ENCODE peak calls at places on chromosome 14, in four cellular contexts. One of them, this sample, is unnamed.

GRCh38 chr14:65104791-65105190 is 2.5 kb upstream of the MAX start:
- DNase-seq in K562: no peak
- DNase-seq in WTC11: no peak
- DNase-seq in HepG2: no peak
- DNase-seq in this sample: no peak

GRCh38 chr14:22653012-22653621 is 9.0 kb upstream of the OR6J1 start:
- DNase-seq in WTC11: peak
- DNase-seq in HepG2: peak
- DNase-seq in K562: peak
- DNase-seq in this sample: peak

GRCh38 chr14:79724934-79725717 is 486.2 kb downstream of the DIO2 start:
- DNase-seq in WTC11: no peak
- DNase-seq in K562: no peak
- DNase-seq in HepG2: no peak
- DNase-seq in this sample: no peak

GRCh38 chr14:94322648-94323570 is at the start of gene SERPINA6:
- DNase-seq in K562: no peak
- DNase-seq in HepG2: peak
- DNase-seq in WTC11: no peak
- DNase-seq in this sample: no peak

GRCh38 chr14:77320238-77320935 is at the start of gene POMT2:
- DNase-seq in K562: peak
- DNase-seq in WTC11: peak
- DNase-seq in HepG2: peak
- DNase-seq in this sample: peak

GRCh38 chr14:104553166-104554087 is 26.1 kb upstream of the C14orf180 start:
- DNase-seq in K562: no peak
- DNase-seq in WTC11: peak
- DNase-seq in HepG2: no peak
- DNase-seq in this sample: no peak

GRCh38 chr14:92348154-92348553 is 25.2 kb downstream of the SLC24A4 start:
- DNase-seq in WTC11: no peak
- DNase-seq in K562: no peak
- DNase-seq in HepG2: peak
- DNase-seq in this sample: peak

GRCh38 chr14:89417469-89418225 is 614 bp upstream of the FOXN3 start:
- DNase-seq in WTC11: peak
- DNase-seq in K562: no peak
- DNase-seq in HepG2: peak
- DNase-seq in this sample: peak

GRCh38 chr14:68767248-68767645 is 25.6 kb downstream of the ZFP36L1 start:
- DNase-seq in WTC11: no peak
- DNase-seq in HepG2: no peak
- DNase-seq in K562: no peak
- DNase-seq in this sample: no peak

GRCh38 chr14:54627718-54628345 is 60.9 kb downstream of the SAMD4A start:
- DNase-seq in HepG2: no peak
- DNase-seq in WTC11: no peak
- DNase-seq in K562: no peak
- DNase-seq in this sample: no peak

GRCh38 chr14:85947461-85947860 is 417.5 kb downstream of the FLRT2 start:
- DNase-seq in K562: no peak
- DNase-seq in WTC11: no peak
- DNase-seq in HepG2: no peak
- DNase-seq in this sample: no peak

GRCh38 chr14:38047518-38047917 is 160.2 kb upstream of the SSTR1 start:
- DNase-seq in WTC11: no peak
- DNase-seq in HepG2: no peak
- DNase-seq in K562: no peak
- DNase-seq in this sample: no peak

GRCh38 chr14:64674829-64675228 is 29.4 kb upstream of the PLEKHG3 start:
- DNase-seq in K562: no peak
- DNase-seq in WTC11: no peak
- DNase-seq in HepG2: no peak
- DNase-seq in this sample: no peak

GRCh38 chr14:47194051-47194450 is 481.4 kb downstream of the MDGA2 start:
- DNase-seq in K562: no peak
- DNase-seq in HepG2: no peak
- DNase-seq in WTC11: no peak
- DNase-seq in this sample: no peak

GRCh38 chr14:43901950-43902349 is 605.1 kb downstream of the FSCB start:
- DNase-seq in K562: no peak
- DNase-seq in HepG2: peak
- DNase-seq in WTC11: no peak
- DNase-seq in this sample: no peak

GRCh38 chr14:104544362-104544761 is 35.2 kb upstream of the C14orf180 start:
- DNase-seq in WTC11: no peak
- DNase-seq in K562: no peak
- DNase-seq in HepG2: no peak
- DNase-seq in this sample: no peak

GRCh38 chr14:73741876-73742519 is 27.8 kb upstream of the PNMA1 start:
- DNase-seq in K562: peak
- DNase-seq in HepG2: no peak
- DNase-seq in WTC11: no peak
- DNase-seq in this sample: no peak

GRCh38 chr14:84490081-84490480 is 1039.9 kb upstream of the FLRT2 start:
- DNase-seq in K562: no peak
- DNase-seq in HepG2: no peak
- DNase-seq in WTC11: no peak
- DNase-seq in this sample: no peak

GRCh38 chr14:89384023-89384422 is 33.0 kb downstream of the FOXN3 start:
- DNase-seq in HepG2: no peak
- DNase-seq in WTC11: no peak
- DNase-seq in K562: no peak
- DNase-seq in this sample: no peak

GRCh38 chr14:31207287-31207745 is 277 bp downstream of the HECTD1 start:
- DNase-seq in WTC11: no peak
- DNase-seq in HepG2: no peak
- DNase-seq in K562: no peak
- DNase-seq in this sample: no peak

GRCh38 chr14:90409209-90409730 is 12.4 kb downstream of the CALM1 start:
- DNase-seq in WTC11: no peak
- DNase-seq in K562: no peak
- DNase-seq in HepG2: no peak
- DNase-seq in this sample: peak

GRCh38 chr14:68782091-68782981 is 10.5 kb downstream of the ZFP36L1 start:
- DNase-seq in HepG2: no peak
- DNase-seq in K562: peak
- DNase-seq in WTC11: no peak
- DNase-seq in this sample: no peak

GRCh38 chr14:51600658-51601057 is 51.1 kb upstream of the FRMD6 start:
- DNase-seq in K562: no peak
- DNase-seq in WTC11: no peak
- DNase-seq in HepG2: no peak
- DNase-seq in this sample: no peak

GRCh38 chr14:74569826-74570591 is 42.0 kb downstream of the LTBP2 start:
- DNase-seq in WTC11: no peak
- DNase-seq in HepG2: peak
- DNase-seq in K562: no peak
- DNase-seq in this sample: no peak

GRCh38 chr14:91127411-91127810 is 13.5 kb downstream of the DGLUCY start:
- DNase-seq in K562: no peak
- DNase-seq in HepG2: no peak
- DNase-seq in WTC11: no peak
- DNase-seq in this sample: no peak

GRCh38 chr14:106822905-106823304 is 1296.5 kb downstream of the TMEM121 start:
- DNase-seq in HepG2: no peak
- DNase-seq in K562: no peak
- DNase-seq in WTC11: no peak
- DNase-seq in this sample: no peak

DNA sequence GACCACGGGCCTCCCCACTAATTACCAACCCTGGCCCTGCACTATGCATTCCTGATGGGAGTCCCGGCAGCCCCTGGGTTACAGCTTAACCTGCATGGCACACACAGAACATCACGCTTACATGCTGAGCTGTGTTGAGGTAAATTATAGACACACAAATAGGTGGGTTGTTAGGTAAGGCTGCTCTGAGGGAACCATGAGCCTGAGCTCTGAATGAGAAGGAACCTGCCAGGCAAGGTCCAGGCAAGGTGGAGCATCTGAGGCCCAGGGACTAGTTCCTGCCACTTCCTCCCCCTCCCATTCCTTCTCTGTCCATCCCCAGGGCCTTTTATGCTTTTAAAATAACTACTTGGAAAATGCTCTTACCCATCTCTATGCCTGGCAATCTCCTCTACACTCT is 82.7 kb upstream of the ESRRB start:
- DNase-seq in WTC11: no peak
- DNase-seq in HepG2: no peak
- DNase-seq in K562: no peak
- DNase-seq in this sample: no peak
- TF ChIP-seq NR3C1 in WTC11: no peak
- TF ChIP-seq NR3C1 in HepG2: no peak
- TF ChIP-seq NR3C1 in K562: no peak
- TF ChIP-seq NR3C1 in this sample: no peak

DNA sequence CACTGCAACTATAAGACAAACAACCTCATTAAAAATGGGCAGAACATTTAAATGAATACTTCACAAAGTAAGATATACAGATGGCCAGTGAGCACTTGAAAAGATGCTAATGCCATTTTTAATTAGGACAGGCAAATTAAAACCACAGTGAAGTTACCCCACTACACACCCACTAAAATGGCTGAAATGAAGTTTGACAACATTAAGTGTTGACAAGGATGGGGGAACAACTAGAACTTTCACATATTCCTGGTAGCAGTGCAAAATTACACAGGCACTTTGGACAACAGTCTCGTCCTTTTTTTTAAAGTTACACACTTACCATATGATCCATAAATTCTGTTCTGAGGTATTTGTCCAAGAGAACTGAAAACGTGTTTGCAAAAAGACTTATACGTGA is 278.9 kb upstream of the DIO3 start:
- DNase-seq in K562: no peak
- DNase-seq in WTC11: no peak
- DNase-seq in HepG2: no peak
- DNase-seq in this sample: no peak
- TF ChIP-seq NR3C1 in K562: no peak
- TF ChIP-seq NR3C1 in WTC11: no peak
- TF ChIP-seq NR3C1 in HepG2: no peak
- TF ChIP-seq NR3C1 in this sample: no peak

DNA sequence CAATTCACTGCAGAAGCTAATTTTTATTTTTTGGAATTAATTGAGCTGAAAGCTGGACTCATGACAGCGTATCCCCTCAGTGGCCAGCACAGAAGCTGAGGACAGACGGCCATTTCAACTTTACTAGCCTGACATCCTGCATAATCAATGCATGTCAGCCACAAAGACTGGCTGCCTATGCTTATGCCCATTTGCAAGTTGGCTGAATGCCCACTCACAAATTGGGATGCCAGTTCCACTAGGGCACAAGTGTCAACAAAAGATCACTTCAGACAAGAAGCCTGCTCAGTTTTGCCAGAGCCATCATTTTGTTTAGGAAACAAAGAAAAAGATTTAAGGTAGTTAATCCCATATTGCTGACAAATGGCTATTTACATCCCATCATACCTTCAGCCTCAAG is 417.6 kb downstream of the NOVA1 start:
- DNase-seq in WTC11: no peak
- DNase-seq in HepG2: no peak
- DNase-seq in K562: no peak
- DNase-seq in this sample: no peak
- TF ChIP-seq NR3C1 in WTC11: no peak
- TF ChIP-seq NR3C1 in HepG2: no peak
- TF ChIP-seq NR3C1 in K562: no peak
- TF ChIP-seq NR3C1 in this sample: no peak

DNA sequence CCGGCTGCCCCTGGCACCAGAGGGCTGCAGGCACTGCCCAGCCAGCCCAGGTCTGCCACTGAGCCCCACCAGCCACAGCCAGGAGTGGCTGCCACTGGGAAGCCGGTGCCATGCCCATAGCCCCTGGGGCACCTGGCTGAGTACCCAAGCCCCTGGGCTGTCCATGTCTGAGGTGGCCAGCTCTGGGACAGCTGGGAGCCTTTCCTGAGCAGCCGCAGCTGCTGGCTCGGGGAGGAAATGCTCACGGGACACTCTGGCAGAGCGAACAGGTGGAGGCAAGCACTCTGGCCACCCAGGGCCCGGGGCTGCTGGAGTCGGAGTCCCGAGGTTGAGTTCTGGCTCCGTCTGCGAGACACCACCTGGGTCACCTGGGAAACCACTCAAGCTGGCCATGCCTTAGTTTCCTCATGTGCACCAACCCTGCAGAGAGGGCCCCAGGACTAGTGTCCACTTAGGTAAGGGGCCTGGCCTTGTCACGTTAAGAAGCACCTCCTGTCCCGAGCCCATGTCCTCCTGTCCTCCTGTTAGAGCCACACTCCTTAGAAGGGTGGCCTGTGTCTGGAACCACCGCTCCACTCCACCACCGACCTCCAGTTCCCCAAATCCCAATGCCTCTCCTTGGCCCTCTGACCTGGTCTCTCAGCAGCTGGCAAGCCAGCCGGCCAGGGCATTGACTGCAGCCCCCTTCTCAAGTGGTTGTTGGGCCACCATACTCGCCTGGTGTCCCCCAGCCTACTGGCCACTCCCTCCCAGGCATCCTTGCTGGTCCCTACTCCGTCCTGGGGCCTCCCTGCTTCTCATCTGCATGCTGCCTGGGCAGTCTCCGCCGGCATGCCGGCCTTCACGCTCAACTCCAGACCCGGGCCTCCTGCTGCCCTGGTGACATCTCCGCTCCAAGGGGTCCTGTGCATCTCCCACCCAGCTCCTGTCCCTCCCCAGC is 45.3 kb downstream of the BEGAIN start:
- DNase-seq in WTC11: no peak
- DNase-seq in HepG2: no peak
- DNase-seq in K562: no peak
- DNase-seq in this sample: no peak
- TF ChIP-seq NR3C1 in WTC11: no peak
- TF ChIP-seq NR3C1 in HepG2: no peak
- TF ChIP-seq NR3C1 in K562: no peak
- TF ChIP-seq NR3C1 in this sample: no peak